ENCODE peak calls at places on chromosome 19, in nine cellular contexts. H is HL-60, S is GM23338, Y is A549, K is HepG2, F is SK-N-SH, Z is K562, U is HCT116, M is GM12878. I is an unnamed sample.

GRCh38 chr19:49148784-49149651 is 6.2 kb downstream of the HRC start:
- DNase-seq in H (peak), S (peak), Y (peak), K (peak), F (peak), Z (peak), U (peak), M (no peak), I (peak)

GRCh38 chr19:294341-294818 is 3.2 kb upstream of the PLPP2 start:
- DNase-seq in H (no peak), S (no peak), Y (no peak), K (no peak), F (peak), Z (peak), U (no peak), M (no peak), I (no peak)

GRCh38 chr19:48094843-48095203 is 15.8 kb downstream of the PLA2G4C start:
- DNase-seq in H (no peak), S (no peak), Y (no peak), K (no peak), F (no peak), Z (no peak), U (no peak), M (no peak), I (no peak)

GRCh38 chr19:50501568-50502475 is 9.2 kb downstream of the JOSD2 start:
- DNase-seq in H (no peak), S (no peak), Y (no peak), K (no peak), F (no peak), Z (no peak), U (no peak), M (no peak), I (no peak)

GRCh38 chr19:20307127-20307526 is 140.1 kb downstream of the ZNF486 start:
- DNase-seq in H (no peak), S (no peak), Y (no peak), K (no peak), F (no peak), Z (no peak), U (no peak), M (no peak), I (no peak)

GRCh38 chr19:31214086-31214485 is 135.2 kb downstream of the TSHZ3 start:
- DNase-seq in H (peak), S (no peak), Y (peak), K (no peak), F (peak), Z (peak), U (no peak), M (no peak), I (peak)

GRCh38 chr19:6318772-6319171 is 14.6 kb downstream of the ACER1 start:
- DNase-seq in H (no peak), S (no peak), Y (no peak), K (no peak), F (no peak), Z (no peak), U (no peak), M (no peak), I (no peak)

GRCh38 chr19:31938675-31939074 is 406.7 kb upstream of the ZNF507 start:
- DNase-seq in H (peak), S (no peak), Y (no peak), K (no peak), F (no peak), Z (no peak), U (no peak), M (no peak), I (no peak)

GRCh38 chr19:1822210-1822609 is 10.1 kb upstream of the ATP8B3 start:
- DNase-seq in H (no peak), S (no peak), Y (no peak), K (no peak), F (no peak), Z (no peak), U (no peak), M (no peak), I (no peak)

GRCh38 chr19:16067205-16067938 is 8.9 kb upstream of the TPM4 start:
- DNase-seq in H (no peak), S (no peak), Y (no peak), K (no peak), F (no peak), Z (no peak), U (peak), M (no peak), I (no peak)

GRCh38 chr19:10602330-10603083 is 15.4 kb upstream of the AP1M2 start:
- DNase-seq in H (peak), S (peak), Y (peak), K (peak), F (peak), Z (peak), U (peak), M (no peak), I (no peak)

DNA sequence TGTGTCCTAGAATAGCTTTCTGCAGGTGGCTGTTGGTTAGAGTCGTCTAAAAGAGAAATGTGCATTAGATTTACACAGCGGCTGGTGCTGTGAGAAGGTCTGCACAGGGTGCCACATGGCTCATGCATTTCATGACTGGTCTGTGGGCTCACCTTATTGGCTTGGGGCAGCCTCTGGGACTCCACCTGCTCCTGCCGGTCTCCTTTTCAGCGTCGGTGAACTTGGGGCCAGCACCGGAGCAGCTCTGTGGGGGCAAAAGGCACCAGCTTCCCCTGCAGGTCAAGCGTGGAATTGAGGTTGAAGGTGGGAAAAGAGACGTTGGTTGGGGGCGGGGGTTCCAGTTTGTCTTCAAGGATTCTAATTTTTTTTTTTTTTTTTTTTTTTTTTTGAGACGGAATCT is 3.1 kb upstream of the PNMA8C start:
- DNase-seq in H (no peak), S (peak), Y (peak), K (no peak), F (no peak), Z (peak), U (no peak), M (no peak), I (no peak)
- TF ChIP-seq REST in H (no peak), S (no peak), Y (no peak), K (no peak), F (no peak), Z (no peak), U (no peak), M (no peak), I (no peak)

GRCh38 chr19:41501854-41502253 is 58.9 kb downstream of the ERICH4 start:
- DNase-seq in H (no peak), S (no peak), Y (peak), K (no peak), F (no peak), Z (no peak), U (no peak), M (no peak), I (no peak)

GRCh38 chr19:41495589-41495988 is 52.6 kb downstream of the ERICH4 start:
- DNase-seq in H (no peak), S (no peak), Y (no peak), K (no peak), F (no peak), Z (no peak), U (no peak), M (no peak), I (no peak)

GRCh38 chr19:41505105-41505504 is 62.1 kb downstream of the ERICH4 start:
- DNase-seq in H (no peak), S (no peak), Y (no peak), K (no peak), F (no peak), Z (no peak), U (no peak), M (no peak), I (no peak)

GRCh38 chr19:41500443-41500842 is 57.5 kb downstream of the ERICH4 start:
- DNase-seq in H (no peak), S (no peak), Y (no peak), K (no peak), F (no peak), Z (no peak), U (no peak), M (no peak), I (no peak)

GRCh38 chr19:41499899-41500298 is 56.9 kb downstream of the ERICH4 start:
- DNase-seq in H (no peak), S (no peak), Y (no peak), K (no peak), F (no peak), Z (no peak), U (no peak), M (no peak), I (no peak)
- H3K4me3 ChIP-seq in H (no peak), S (no peak), Y (no peak), K (no peak), F (no peak), Z (no peak), U (no peak), M (no peak), I (no peak)

GRCh38 chr19:13353625-13354024 is 152.7 kb downstream of the CACNA1A start:
- DNase-seq in H (no peak), S (no peak), Y (no peak), K (no peak), F (no peak), Z (no peak), U (no peak), M (no peak), I (no peak)

GRCh38 chr19:13356185-13356584 is 150.1 kb downstream of the CACNA1A start:
- DNase-seq in H (no peak), S (no peak), Y (no peak), K (no peak), F (no peak), Z (no peak), U (no peak), M (no peak), I (no peak)

GRCh38 chr19:13355356-13355755 is 150.9 kb downstream of the CACNA1A start:
- DNase-seq in H (no peak), S (no peak), Y (no peak), K (no peak), F (no peak), Z (no peak), U (no peak), M (no peak), I (no peak)

GRCh38 chr19:13356686-13357280 is 149.5 kb downstream of the CACNA1A start:
- DNase-seq in H (no peak), S (no peak), Y (no peak), K (no peak), F (no peak), Z (no peak), U (no peak), M (no peak), I (no peak)
- TF ChIP-seq REST in H (no peak), S (no peak), Y (no peak), K (no peak), F (no peak), Z (no peak), U (no peak), M (no peak), I (no peak)

GRCh38 chr19:3036119-3036794 is 7.2 kb upstream of the TLE2 start:
- DNase-seq in H (peak), S (peak), Y (peak), K (peak), F (peak), Z (peak), U (peak), M (peak), I (peak)

GRCh38 chr19:3035542-3036118 is 6.5 kb upstream of the TLE2 start:
- DNase-seq in H (peak), S (peak), Y (peak), K (peak), F (peak), Z (peak), U (peak), M (peak), I (peak)

GRCh38 chr19:3033595-3034193 is 4.6 kb upstream of the TLE2 start:
- DNase-seq in H (no peak), S (no peak), Y (no peak), K (no peak), F (no peak), Z (no peak), U (no peak), M (no peak), I (no peak)

GRCh38 chr19:3034845-3035541 is 5.9 kb upstream of the TLE2 start:
- DNase-seq in H (no peak), S (peak), Y (no peak), K (no peak), F (no peak), Z (no peak), U (no peak), M (peak), I (no peak)

GRCh38 chr19:3034194-3034844 is 5.2 kb upstream of the TLE2 start:
- DNase-seq in H (no peak), S (no peak), Y (no peak), K (no peak), F (no peak), Z (no peak), U (no peak), M (no peak), I (no peak)
- H3K4me3 ChIP-seq in H (no peak), S (peak), Y (no peak), K (peak), F (peak), Z (peak), U (peak), M (peak), I (peak)

DNA sequence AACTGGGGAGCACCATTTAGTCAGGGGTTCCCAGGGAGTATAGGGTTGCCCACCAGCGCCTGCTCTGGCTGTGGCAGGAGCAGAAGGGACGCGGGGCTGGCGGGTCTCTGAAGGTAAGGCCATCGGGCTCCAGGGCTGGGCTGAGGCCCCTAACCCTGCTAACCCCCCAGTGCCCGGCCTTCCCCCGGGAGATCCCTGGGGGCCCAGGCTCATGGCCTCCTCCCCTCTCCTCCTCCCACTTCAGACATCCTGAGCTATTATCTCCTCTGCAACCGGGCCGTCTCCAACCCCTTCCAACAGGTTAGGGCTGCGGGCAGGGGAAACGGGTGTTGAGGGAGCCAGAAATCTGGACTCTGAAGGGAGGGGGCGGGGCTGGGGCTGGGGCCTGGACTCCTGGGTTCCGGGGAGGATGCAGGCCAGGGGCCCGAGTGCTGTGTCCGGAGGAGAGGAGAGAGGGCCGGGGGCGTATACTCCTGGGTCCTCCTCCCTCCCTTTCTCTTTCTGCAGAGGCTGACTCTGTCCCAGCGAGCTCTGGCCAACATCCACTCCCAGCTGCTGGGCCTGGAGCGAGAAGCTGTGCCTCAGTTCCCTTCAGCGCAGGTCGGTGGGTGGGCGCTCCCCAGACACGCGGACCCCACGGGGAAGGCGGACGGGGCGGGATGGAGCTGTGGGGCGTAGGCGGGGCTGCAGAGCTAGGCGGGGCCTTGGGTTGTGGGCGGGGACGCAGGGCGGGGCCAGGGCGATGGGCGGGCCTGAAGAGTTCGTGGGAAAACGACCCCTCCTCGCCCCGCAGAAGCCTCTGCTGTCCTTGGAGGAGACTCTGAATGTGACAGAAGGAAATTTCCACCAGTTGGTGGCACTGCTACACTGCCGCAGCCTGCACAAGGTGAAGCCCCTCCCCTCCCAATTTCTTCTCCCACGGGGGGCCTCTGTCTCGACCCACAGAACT is 15.3 kb downstream of the TTYH1 start:
- DNase-seq in H (no peak), S (peak), Y (peak), K (no peak), F (peak), Z (peak), U (peak), M (no peak), I (no peak)
- TF ChIP-seq REST in H (no peak), S (no peak), Y (no peak), K (no peak), F (no peak), Z (no peak), U (no peak), M (no peak), I (no peak)

DNA sequence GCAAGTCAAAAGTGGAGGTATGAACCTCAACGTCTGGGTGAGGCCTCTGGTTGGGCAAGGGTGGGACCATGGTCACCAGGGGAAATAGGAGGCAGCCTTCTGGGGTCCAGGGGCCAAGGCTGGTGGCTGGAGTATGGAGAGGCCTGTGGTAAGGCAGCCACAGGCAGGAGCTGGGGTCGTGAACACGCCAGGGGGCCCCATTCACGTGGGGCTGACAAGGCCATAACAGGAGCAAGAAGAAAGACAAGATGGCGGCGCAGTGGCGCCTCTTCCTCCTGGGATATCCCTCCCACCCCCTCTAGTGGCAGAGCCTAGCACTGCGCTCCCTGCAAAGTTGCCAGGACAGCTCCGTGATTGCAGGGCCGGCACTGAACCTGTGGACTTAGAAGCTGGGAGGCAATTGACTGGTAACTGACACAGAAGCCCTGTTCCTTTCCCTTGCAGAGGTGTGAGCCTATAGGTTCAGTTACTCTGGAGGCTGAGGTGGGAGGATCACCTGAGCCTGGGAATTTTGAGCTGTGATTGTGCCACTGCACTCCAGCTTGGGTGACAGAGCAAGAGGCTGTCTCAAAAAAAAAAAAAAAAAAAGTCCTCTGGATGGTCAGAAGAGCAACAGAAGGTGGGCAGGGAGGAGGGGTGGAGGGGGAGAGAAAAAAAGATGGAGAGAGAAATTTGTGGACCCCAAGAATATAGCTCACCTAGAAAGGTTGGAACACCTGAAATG is 19.7 kb upstream of the EDDM13 start:
- DNase-seq in H (peak), S (peak), Y (peak), K (peak), F (peak), Z (peak), U (peak), M (no peak), I (peak)
- H3K4me3 ChIP-seq in H (no peak), S (no peak), Y (no peak), K (no peak), F (no peak), Z (no peak), U (no peak), M (no peak), I (no peak)